ENCODE peak calls at places on chromosomes 7 and 10, in six cellular contexts. One of them, this sample, is unnamed.

GRCh38 chr10:52280051-52280450 is 34.0 kb upstream of the DKK1 start:
- DNase-seq in H9: no peak
- DNase-seq in mesenchymal stem cell: no peak
- DNase-seq in H1: no peak
- DNase-seq in IMR-90: no peak
- DNase-seq in neuronal stem cell: no peak
- DNase-seq in this sample: no peak

GRCh38 chr10:7409045-7409731 is 1.6 kb downstream of the SFMBT2 start:
- DNase-seq in H9: peak
- DNase-seq in mesenchymal stem cell: peak
- DNase-seq in H1: no peak
- DNase-seq in IMR-90: no peak
- DNase-seq in neuronal stem cell: no peak
- DNase-seq in this sample: peak

GRCh38 chr7:30846378-30846777 is 65.3 kb upstream of the AQP1 start:
- DNase-seq in H9: no peak
- DNase-seq in mesenchymal stem cell: no peak
- DNase-seq in H1: no peak
- DNase-seq in IMR-90: no peak
- DNase-seq in neuronal stem cell: no peak
- DNase-seq in this sample: no peak

GRCh38 chr7:7736671-7737070 is 18.3 kb upstream of the RPA3 start:
- DNase-seq in H9: peak
- DNase-seq in mesenchymal stem cell: no peak
- DNase-seq in H1: no peak
- DNase-seq in IMR-90: no peak
- DNase-seq in neuronal stem cell: peak
- DNase-seq in this sample: no peak

GRCh38 chr7:131774419-131775220 is 218.2 kb upstream of the PODXL start:
- DNase-seq in H9: peak
- DNase-seq in mesenchymal stem cell: no peak
- DNase-seq in H1: no peak
- DNase-seq in IMR-90: no peak
- DNase-seq in neuronal stem cell: no peak
- DNase-seq in this sample: peak

GRCh38 chr7:92609921-92610518 is 19.8 kb upstream of the FAM133B start:
- DNase-seq in H9: no peak
- DNase-seq in mesenchymal stem cell: peak
- DNase-seq in H1: no peak
- DNase-seq in IMR-90: peak
- DNase-seq in neuronal stem cell: no peak
- DNase-seq in this sample: peak

GRCh38 chr7:81676105-81676811 is 93.6 kb downstream of the HGF start:
- DNase-seq in H9: no peak
- DNase-seq in mesenchymal stem cell: peak
- DNase-seq in H1: no peak
- DNase-seq in IMR-90: no peak
- DNase-seq in neuronal stem cell: no peak
- DNase-seq in this sample: no peak

GRCh38 chr7:50552139-50552538 is 13.1 kb downstream of the DDC start:
- DNase-seq in H9: no peak
- DNase-seq in mesenchymal stem cell: no peak
- DNase-seq in H1: no peak
- DNase-seq in IMR-90: no peak
- DNase-seq in neuronal stem cell: no peak
- DNase-seq in this sample: no peak

GRCh38 chr7:36216063-36216684 is 63.1 kb downstream of the EEPD1 start:
- DNase-seq in H9: no peak
- DNase-seq in mesenchymal stem cell: peak
- DNase-seq in H1: no peak
- DNase-seq in IMR-90: peak
- DNase-seq in neuronal stem cell: no peak
- DNase-seq in this sample: peak

GRCh38 chr7:150556521-150557138 is 10.6 kb upstream of the GIMAP4 start:
- DNase-seq in H9: no peak
- DNase-seq in mesenchymal stem cell: no peak
- DNase-seq in H1: no peak
- DNase-seq in IMR-90: no peak
- DNase-seq in neuronal stem cell: no peak
- DNase-seq in this sample: no peak

GRCh38 chr10:17237915-17238444 is 9.9 kb downstream of the VIM start:
- DNase-seq in H9: no peak
- DNase-seq in mesenchymal stem cell: no peak
- DNase-seq in H1: no peak
- DNase-seq in IMR-90: peak
- DNase-seq in neuronal stem cell: no peak
- DNase-seq in this sample: no peak

GRCh38 chr7:18866359-18867036 is 250.9 kb downstream of the TWIST1 start:
- DNase-seq in H9: no peak
- DNase-seq in mesenchymal stem cell: peak
- DNase-seq in H1: no peak
- DNase-seq in IMR-90: peak
- DNase-seq in neuronal stem cell: no peak
- DNase-seq in this sample: no peak

GRCh38 chr7:7099584-7100014 is 82.7 kb upstream of the C1GALT1 start:
- DNase-seq in H9: peak
- DNase-seq in mesenchymal stem cell: peak
- DNase-seq in H1: peak
- DNase-seq in IMR-90: peak
- DNase-seq in neuronal stem cell: peak
- DNase-seq in this sample: peak

GRCh38 chr10:35215107-35215506 is 88.5 kb downstream of the CREM start:
- DNase-seq in H9: no peak
- DNase-seq in mesenchymal stem cell: no peak
- DNase-seq in H1: no peak
- DNase-seq in IMR-90: no peak
- DNase-seq in neuronal stem cell: no peak
- DNase-seq in this sample: no peak

GRCh38 chr10:48938281-48938680 is 1.4 kb downstream of the LRRC18 start:
- DNase-seq in H9: peak
- DNase-seq in mesenchymal stem cell: no peak
- DNase-seq in H1: no peak
- DNase-seq in IMR-90: no peak
- DNase-seq in neuronal stem cell: no peak
- DNase-seq in this sample: no peak

GRCh38 chr7:66050990-66051424 is 24.6 kb upstream of the ASL start:
- DNase-seq in H9: no peak
- DNase-seq in mesenchymal stem cell: peak
- DNase-seq in H1: no peak
- DNase-seq in IMR-90: peak
- DNase-seq in neuronal stem cell: no peak
- DNase-seq in this sample: no peak

GRCh38 chr10:3248526-3249255 is 76.1 kb upstream of the PITRM1 start:
- DNase-seq in H9: no peak
- DNase-seq in mesenchymal stem cell: peak
- DNase-seq in H1: no peak
- DNase-seq in IMR-90: peak
- DNase-seq in neuronal stem cell: no peak
- DNase-seq in this sample: peak

GRCh38 chr10:132848306-132848705 is 62.4 kb upstream of the NKX6-2 start:
- DNase-seq in H9: peak
- DNase-seq in mesenchymal stem cell: no peak
- DNase-seq in H1: no peak
- DNase-seq in IMR-90: no peak
- DNase-seq in neuronal stem cell: no peak
- DNase-seq in this sample: no peak
- H2AFZ ChIP-seq in H9: no peak
- H2AFZ ChIP-seq in mesenchymal stem cell: no peak
- H2AFZ ChIP-seq in H1: peak
- H2AFZ ChIP-seq in IMR-90: peak
- H2AFZ ChIP-seq in neuronal stem cell: peak
- H2AFZ ChIP-seq in this sample: no peak

GRCh38 chr10:132001238-132001977 is 19.7 kb upstream of the BNIP3 start:
- DNase-seq in H9: peak
- DNase-seq in mesenchymal stem cell: peak
- DNase-seq in H1: no peak
- DNase-seq in IMR-90: peak
- DNase-seq in neuronal stem cell: no peak
- DNase-seq in this sample: no peak

GRCh38 chr10:132004052-132004451 is 22.3 kb upstream of the BNIP3 start:
- DNase-seq in H9: no peak
- DNase-seq in mesenchymal stem cell: no peak
- DNase-seq in H1: no peak
- DNase-seq in IMR-90: no peak
- DNase-seq in neuronal stem cell: no peak
- DNase-seq in this sample: no peak

GRCh38 chr10:132005147-132005546 is 23.4 kb upstream of the BNIP3 start:
- DNase-seq in H9: no peak
- DNase-seq in mesenchymal stem cell: no peak
- DNase-seq in H1: no peak
- DNase-seq in IMR-90: no peak
- DNase-seq in neuronal stem cell: no peak
- DNase-seq in this sample: no peak

GRCh38 chr10:132002004-132002403 is 20.3 kb upstream of the BNIP3 start:
- DNase-seq in H9: no peak
- DNase-seq in mesenchymal stem cell: no peak
- DNase-seq in H1: no peak
- DNase-seq in IMR-90: no peak
- DNase-seq in neuronal stem cell: no peak
- DNase-seq in this sample: no peak

DNA sequence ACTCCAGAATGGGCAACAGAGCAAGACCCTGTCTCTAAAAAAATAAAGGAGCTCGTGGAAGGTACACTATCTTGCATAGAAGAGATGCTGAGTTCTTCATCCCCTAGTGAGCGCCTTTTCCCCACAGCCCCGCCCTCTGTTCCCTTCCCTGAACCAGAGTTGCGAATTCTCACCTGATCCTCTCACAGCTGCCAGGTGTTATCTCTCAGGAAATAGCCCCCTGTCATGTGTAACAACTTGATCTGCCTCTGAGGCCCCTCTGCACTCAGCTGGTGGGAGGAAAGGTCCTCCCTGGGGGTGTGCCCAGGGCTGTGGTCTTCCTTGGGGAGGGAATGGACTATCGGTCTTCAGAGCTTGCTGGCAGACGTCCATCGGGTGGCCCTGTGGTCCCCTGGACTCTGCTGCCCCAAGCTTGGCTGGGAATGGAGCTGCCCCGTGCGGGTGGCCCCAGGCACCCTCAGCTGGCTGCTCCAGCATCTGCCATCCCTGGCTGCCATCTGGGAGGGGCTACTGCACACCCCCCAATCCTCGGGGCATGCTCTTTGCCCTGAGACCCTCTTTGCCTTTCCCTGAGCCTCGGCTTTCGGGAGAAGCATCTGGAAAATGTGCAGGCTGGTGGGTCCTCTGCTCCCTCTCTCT is 21.7 kb upstream of the BNIP3 start:
- DNase-seq in H9: no peak
- DNase-seq in mesenchymal stem cell: no peak
- DNase-seq in H1: no peak
- DNase-seq in IMR-90: no peak
- DNase-seq in neuronal stem cell: no peak
- DNase-seq in this sample: no peak
- H3K23ac ChIP-seq in H9: no peak
- H3K23ac ChIP-seq in mesenchymal stem cell: no peak
- H3K23ac ChIP-seq in H1: no peak
- H3K23ac ChIP-seq in IMR-90: no peak
- H3K23ac ChIP-seq in neuronal stem cell: peak
- H3K23ac ChIP-seq in this sample: no peak

GRCh38 chr7:116525913-116526857 is 1.3 kb downstream of the CAV1 start:
- DNase-seq in H9: peak
- DNase-seq in mesenchymal stem cell: peak
- DNase-seq in H1: no peak
- DNase-seq in IMR-90: peak
- DNase-seq in neuronal stem cell: peak
- DNase-seq in this sample: peak

GRCh38 chr7:116525298-116525912 is 569 bp downstream of the CAV1 start:
- DNase-seq in H9: peak
- DNase-seq in mesenchymal stem cell: peak
- DNase-seq in H1: no peak
- DNase-seq in IMR-90: no peak
- DNase-seq in neuronal stem cell: no peak
- DNase-seq in this sample: peak

GRCh38 chr7:116524221-116524608 is 621 bp upstream of the CAV1 start:
- DNase-seq in H9: no peak
- DNase-seq in mesenchymal stem cell: no peak
- DNase-seq in H1: no peak
- DNase-seq in IMR-90: no peak
- DNase-seq in neuronal stem cell: no peak
- DNase-seq in this sample: no peak

GRCh38 chr7:116526897-116527296 is 2.1 kb downstream of the CAV1 start:
- DNase-seq in H9: no peak
- DNase-seq in mesenchymal stem cell: peak
- DNase-seq in H1: no peak
- DNase-seq in IMR-90: no peak
- DNase-seq in neuronal stem cell: no peak
- DNase-seq in this sample: no peak

DNA sequence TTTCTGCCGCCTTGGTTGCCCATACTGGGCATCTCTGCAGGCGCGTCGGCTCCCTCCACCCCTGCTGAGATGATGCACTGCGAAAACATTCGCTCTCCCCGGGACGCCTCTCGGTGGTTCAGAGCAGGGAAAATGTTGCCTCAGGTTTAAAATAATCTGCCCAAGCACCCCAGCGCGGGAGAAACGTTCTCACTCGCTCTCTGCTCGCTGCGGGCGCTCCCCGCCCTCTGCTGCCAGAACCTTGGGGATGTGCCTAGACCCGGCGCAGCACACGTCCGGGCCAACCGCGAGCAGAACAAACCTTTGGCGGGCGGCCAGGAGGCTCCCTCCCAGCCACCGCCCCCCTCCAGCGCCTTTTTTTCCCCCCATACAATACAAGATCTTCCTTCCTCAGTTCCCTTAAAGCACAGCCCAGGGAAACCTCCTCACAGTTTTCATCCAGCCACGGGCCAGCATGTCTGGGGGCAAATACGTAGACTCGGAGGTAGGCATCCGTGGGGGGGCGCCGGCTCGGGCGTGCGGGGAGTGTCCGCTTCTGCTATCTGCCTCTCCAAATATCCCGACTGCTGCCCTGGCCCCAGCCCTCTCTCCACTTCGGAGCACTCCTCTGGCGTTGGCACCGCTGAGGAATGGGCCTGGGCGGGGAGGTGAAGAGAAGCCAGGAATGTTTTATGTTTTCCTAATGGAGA is at the start of gene CAV1:
- DNase-seq in H9: peak
- DNase-seq in mesenchymal stem cell: peak
- DNase-seq in H1: peak
- DNase-seq in IMR-90: peak
- DNase-seq in neuronal stem cell: no peak
- DNase-seq in this sample: peak
- H2BK120ac ChIP-seq in H9: no peak
- H2BK120ac ChIP-seq in mesenchymal stem cell: peak
- H2BK120ac ChIP-seq in H1: no peak
- H2BK120ac ChIP-seq in IMR-90: peak
- H2BK120ac ChIP-seq in neuronal stem cell: peak
- H2BK120ac ChIP-seq in this sample: peak

GRCh38 chr7:129338450-129338849 is 95.8 kb upstream of the STRIP2 start:
- DNase-seq in H9: no peak
- DNase-seq in mesenchymal stem cell: no peak
- DNase-seq in H1: no peak
- DNase-seq in IMR-90: no peak
- DNase-seq in neuronal stem cell: no peak
- DNase-seq in this sample: no peak

GRCh38 chr7:129334473-129334872 is 99.8 kb upstream of the STRIP2 start:
- DNase-seq in H9: no peak
- DNase-seq in mesenchymal stem cell: no peak
- DNase-seq in H1: no peak
- DNase-seq in IMR-90: no peak
- DNase-seq in neuronal stem cell: no peak
- DNase-seq in this sample: no peak

GRCh38 chr7:129327076-129327475 is 102.2 kb downstream of the AHCYL2 start:
- DNase-seq in H9: no peak
- DNase-seq in mesenchymal stem cell: no peak
- DNase-seq in H1: no peak
- DNase-seq in IMR-90: no peak
- DNase-seq in neuronal stem cell: no peak
- DNase-seq in this sample: no peak

GRCh38 chr7:129332354-129333056 is 101.7 kb upstream of the STRIP2 start:
- DNase-seq in H9: no peak
- DNase-seq in mesenchymal stem cell: peak
- DNase-seq in H1: no peak
- DNase-seq in IMR-90: peak
- DNase-seq in neuronal stem cell: no peak
- DNase-seq in this sample: no peak
- H2AFZ ChIP-seq in H9: no peak
- H2AFZ ChIP-seq in mesenchymal stem cell: no peak
- H2AFZ ChIP-seq in H1: no peak
- H2AFZ ChIP-seq in IMR-90: no peak
- H2AFZ ChIP-seq in neuronal stem cell: no peak
- H2AFZ ChIP-seq in this sample: no peak